ENCODE peak calls at places on chromosomes 6 and 20, in nine cellular contexts. One of them, this sample, is unnamed.
A peak's percentile ranks its signal among the peaks of the same experiment; 100 is the strongest.

GRCh38 chr20:5844063-5844681 is 94.0 kb downstream of the SHLD1 start:
- DNase-seq in H7: no peak
- DNase-seq in stimulated activated CD4-positive, alpha-beta T cell treated with anti-CD3 and anti-CD28 coated beads, Interleukin-12 subunit alpha, Interleukin-12 subunit beta, amount 100 ng/mL, for 24 hours: peak; percentile 57
- DNase-seq in PC-9: peak; percentile 83
- DNase-seq in SK-N-DZ: no peak
- DNase-seq in HEK293T: no peak
- DNase-seq in activated effector memory CD4-positive, alpha-beta T cell treated with Interleukin-2 at 50 U/mL for 16 hours: peak; percentile 33
- DNase-seq in fibroblast of pulmonary artery: no peak
- DNase-seq in HepG2: peak; percentile 56
- DNase-seq in this sample: peak; percentile 44

GRCh38 chr20:1827974-1828785 is 67.0 kb upstream of the SIRPA start:
- DNase-seq in H7: peak; percentile 63
- DNase-seq in stimulated activated CD4-positive, alpha-beta T cell treated with anti-CD3 and anti-CD28 coated beads, Interleukin-12 subunit alpha, Interleukin-12 subunit beta, amount 100 ng/mL, for 24 hours: no peak
- DNase-seq in PC-9: peak; percentile 80
- DNase-seq in SK-N-DZ: no peak
- DNase-seq in HEK293T: no peak
- DNase-seq in activated effector memory CD4-positive, alpha-beta T cell treated with Interleukin-2 at 50 U/mL for 16 hours: no peak
- DNase-seq in fibroblast of pulmonary artery: no peak
- DNase-seq in HepG2: peak; percentile 99
- DNase-seq in this sample: no peak

GRCh38 chr20:34824026-34824860 is 1.2 kb downstream of the NCOA6 start:
- DNase-seq in H7: peak; percentile 82
- DNase-seq in stimulated activated CD4-positive, alpha-beta T cell treated with anti-CD3 and anti-CD28 coated beads, Interleukin-12 subunit alpha, Interleukin-12 subunit beta, amount 100 ng/mL, for 24 hours: peak; percentile 76
- DNase-seq in PC-9: peak; percentile 83
- DNase-seq in SK-N-DZ: peak; percentile 82
- DNase-seq in HEK293T: peak; percentile 60
- DNase-seq in activated effector memory CD4-positive, alpha-beta T cell treated with Interleukin-2 at 50 U/mL for 16 hours: peak; percentile 50
- DNase-seq in fibroblast of pulmonary artery: peak; percentile 56
- DNase-seq in HepG2: peak; percentile 79
- DNase-seq in this sample: peak; percentile 62

GRCh38 chr20:10998476-10998875 is 324.7 kb upstream of the JAG1 start:
- DNase-seq in H7: no peak
- DNase-seq in stimulated activated CD4-positive, alpha-beta T cell treated with anti-CD3 and anti-CD28 coated beads, Interleukin-12 subunit alpha, Interleukin-12 subunit beta, amount 100 ng/mL, for 24 hours: no peak
- DNase-seq in PC-9: no peak
- DNase-seq in SK-N-DZ: no peak
- DNase-seq in HEK293T: no peak
- DNase-seq in activated effector memory CD4-positive, alpha-beta T cell treated with Interleukin-2 at 50 U/mL for 16 hours: no peak
- DNase-seq in fibroblast of pulmonary artery: no peak
- DNase-seq in HepG2: no peak
- DNase-seq in this sample: no peak

GRCh38 chr6:106751501-106752252 is 122.3 kb downstream of the QRSL1 start:
- DNase-seq in H7: no peak
- DNase-seq in stimulated activated CD4-positive, alpha-beta T cell treated with anti-CD3 and anti-CD28 coated beads, Interleukin-12 subunit alpha, Interleukin-12 subunit beta, amount 100 ng/mL, for 24 hours: no peak
- DNase-seq in PC-9: peak; percentile 95
- DNase-seq in SK-N-DZ: no peak
- DNase-seq in HEK293T: no peak
- DNase-seq in activated effector memory CD4-positive, alpha-beta T cell treated with Interleukin-2 at 50 U/mL for 16 hours: no peak
- DNase-seq in fibroblast of pulmonary artery: no peak
- DNase-seq in HepG2: no peak
- DNase-seq in this sample: peak; percentile 42

GRCh38 chr6:43205849-43206248 is 23.4 kb downstream of the DNPH1 start:
- DNase-seq in H7: no peak
- DNase-seq in stimulated activated CD4-positive, alpha-beta T cell treated with anti-CD3 and anti-CD28 coated beads, Interleukin-12 subunit alpha, Interleukin-12 subunit beta, amount 100 ng/mL, for 24 hours: no peak
- DNase-seq in PC-9: no peak
- DNase-seq in SK-N-DZ: no peak
- DNase-seq in HEK293T: no peak
- DNase-seq in activated effector memory CD4-positive, alpha-beta T cell treated with Interleukin-2 at 50 U/mL for 16 hours: no peak
- DNase-seq in fibroblast of pulmonary artery: no peak
- DNase-seq in HepG2: no peak
- DNase-seq in this sample: no peak

GRCh38 chr6:38857815-38858214 is 142.7 kb downstream of the DNAH8 start:
- DNase-seq in H7: no peak
- DNase-seq in stimulated activated CD4-positive, alpha-beta T cell treated with anti-CD3 and anti-CD28 coated beads, Interleukin-12 subunit alpha, Interleukin-12 subunit beta, amount 100 ng/mL, for 24 hours: no peak
- DNase-seq in PC-9: no peak
- DNase-seq in SK-N-DZ: no peak
- DNase-seq in HEK293T: no peak
- DNase-seq in activated effector memory CD4-positive, alpha-beta T cell treated with Interleukin-2 at 50 U/mL for 16 hours: no peak
- DNase-seq in fibroblast of pulmonary artery: no peak
- DNase-seq in HepG2: no peak
- DNase-seq in this sample: no peak

GRCh38 chr6:11929451-11929850 is 82.7 kb upstream of the HIVEP1 start:
- DNase-seq in H7: no peak
- DNase-seq in stimulated activated CD4-positive, alpha-beta T cell treated with anti-CD3 and anti-CD28 coated beads, Interleukin-12 subunit alpha, Interleukin-12 subunit beta, amount 100 ng/mL, for 24 hours: no peak
- DNase-seq in PC-9: no peak
- DNase-seq in SK-N-DZ: no peak
- DNase-seq in HEK293T: no peak
- DNase-seq in activated effector memory CD4-positive, alpha-beta T cell treated with Interleukin-2 at 50 U/mL for 16 hours: no peak
- DNase-seq in fibroblast of pulmonary artery: no peak
- DNase-seq in HepG2: no peak
- DNase-seq in this sample: peak; percentile 12

GRCh38 chr6:20952605-20953004 is 418.3 kb downstream of the CDKAL1 start:
- DNase-seq in H7: no peak
- DNase-seq in stimulated activated CD4-positive, alpha-beta T cell treated with anti-CD3 and anti-CD28 coated beads, Interleukin-12 subunit alpha, Interleukin-12 subunit beta, amount 100 ng/mL, for 24 hours: no peak
- DNase-seq in PC-9: no peak
- DNase-seq in SK-N-DZ: no peak
- DNase-seq in HEK293T: no peak
- DNase-seq in activated effector memory CD4-positive, alpha-beta T cell treated with Interleukin-2 at 50 U/mL for 16 hours: no peak
- DNase-seq in fibroblast of pulmonary artery: peak; percentile 63
- DNase-seq in HepG2: peak; percentile 29
- DNase-seq in this sample: peak; percentile 86

GRCh38 chr6:9136141-9136865 is 701.0 kb upstream of the SLC35B3 start:
- DNase-seq in H7: no peak
- DNase-seq in stimulated activated CD4-positive, alpha-beta T cell treated with anti-CD3 and anti-CD28 coated beads, Interleukin-12 subunit alpha, Interleukin-12 subunit beta, amount 100 ng/mL, for 24 hours: no peak
- DNase-seq in PC-9: no peak
- DNase-seq in SK-N-DZ: no peak
- DNase-seq in HEK293T: no peak
- DNase-seq in activated effector memory CD4-positive, alpha-beta T cell treated with Interleukin-2 at 50 U/mL for 16 hours: no peak
- DNase-seq in fibroblast of pulmonary artery: no peak
- DNase-seq in HepG2: no peak
- DNase-seq in this sample: no peak

GRCh38 chr6:121800047-121800446 is 364.6 kb downstream of the GJA1 start:
- DNase-seq in H7: no peak
- DNase-seq in stimulated activated CD4-positive, alpha-beta T cell treated with anti-CD3 and anti-CD28 coated beads, Interleukin-12 subunit alpha, Interleukin-12 subunit beta, amount 100 ng/mL, for 24 hours: no peak
- DNase-seq in PC-9: no peak
- DNase-seq in SK-N-DZ: no peak
- DNase-seq in HEK293T: no peak
- DNase-seq in activated effector memory CD4-positive, alpha-beta T cell treated with Interleukin-2 at 50 U/mL for 16 hours: no peak
- DNase-seq in fibroblast of pulmonary artery: no peak
- DNase-seq in HepG2: no peak
- DNase-seq in this sample: no peak